ENCODE peak calls at places on chromosomes 5 and 9, in nine cellular contexts. W is SW480; E is NCI-H2171 treated with DMSO at 0.1 percent for 48 hours; Y is body of pancreas; C is GM12865; F is GM13976; B is activated naive CD4-positive, alpha-beta T cell; X is NCI-H1417; H is frontal cortex. Q is an unnamed sample.

GRCh38 chr9:5574998-5575397 is 53.9 kb upstream of the RIC1 start:
- DNase-seq in W (no peak), E (no peak), Y (no peak), C (peak), F (no peak), B (no peak), X (no peak), H (no peak), Q (no peak)

GRCh38 chr9:134887686-134888602 is 7.3 kb downstream of the FCN2 start:
- DNase-seq in W (no peak), E (no peak), Y (no peak), C (no peak), F (no peak), B (no peak), X (no peak), H (no peak), Q (no peak)

GRCh38 chr5:66848749-66849641 is 252.8 kb downstream of the MAST4 start:
- DNase-seq in W (no peak), E (no peak), Y (no peak), C (no peak), F (no peak), B (no peak), X (no peak), H (no peak), Q (no peak)

GRCh38 chr5:34684281-34684979 is 28.3 kb downstream of the RAI14 start:
- DNase-seq in W (no peak), E (peak), Y (peak), C (no peak), F (no peak), B (no peak), X (no peak), H (no peak), Q (no peak)

GRCh38 chr5:116502616-116503015 is 72.0 kb downstream of the SEMA6A start:
- DNase-seq in W (no peak), E (no peak), Y (no peak), C (no peak), F (no peak), B (no peak), X (no peak), H (no peak), Q (no peak)

GRCh38 chr9:84500218-84500617 is 159.7 kb upstream of the SLC28A3 start:
- DNase-seq in W (no peak), E (no peak), Y (no peak), C (peak), F (no peak), B (no peak), X (no peak), H (no peak), Q (no peak)

GRCh38 chr5:144418719-144419118 is 248.0 kb downstream of the KCTD16 start:
- DNase-seq in W (no peak), E (no peak), Y (no peak), C (no peak), F (no peak), B (no peak), X (no peak), H (no peak), Q (no peak)

GRCh38 chr5:43073597-43074546 is 33.8 kb upstream of the ANXA2R start:
- DNase-seq in W (peak), E (peak), Y (no peak), C (peak), F (peak), B (no peak), X (peak), H (peak), Q (peak)

GRCh38 chr5:95390812-95391492 is at the start of gene FAM81B:
- DNase-seq in W (no peak), E (no peak), Y (no peak), C (no peak), F (no peak), B (no peak), X (no peak), H (no peak), Q (no peak)

GRCh38 chr5:179154991-179155955 is 95.1 kb downstream of the ZNF354C start:
- DNase-seq in W (no peak), E (peak), Y (no peak), C (no peak), F (no peak), B (no peak), X (no peak), H (no peak), Q (peak)

GRCh38 chr5:151259931-151260330 is 6.9 kb downstream of the GM2A start:
- DNase-seq in W (no peak), E (no peak), Y (no peak), C (no peak), F (no peak), B (no peak), X (no peak), H (no peak), Q (no peak)

GRCh38 chr5:78667461-78668103 is 19.0 kb upstream of the LHFPL2 start:
- DNase-seq in W (no peak), E (no peak), Y (no peak), C (no peak), F (no peak), B (no peak), X (no peak), H (no peak), Q (no peak)

GRCh38 chr9:124593080-124594058 is 86.2 kb upstream of the NR5A1 start:
- DNase-seq in W (no peak), E (peak), Y (no peak), C (peak), F (no peak), B (no peak), X (no peak), H (no peak), Q (peak)

GRCh38 chr9:3479516-3480352 is 46.1 kb downstream of the RFX3 start:
- DNase-seq in W (no peak), E (no peak), Y (no peak), C (peak), F (no peak), B (no peak), X (no peak), H (no peak), Q (no peak)

GRCh38 chr5:100667021-100667671 is 132.0 kb downstream of the FAM174A start:
- DNase-seq in W (peak), E (no peak), Y (no peak), C (peak), F (no peak), B (no peak), X (no peak), H (no peak), Q (no peak)

GRCh38 chr5:135391123-135391868 is 7.7 kb downstream of the MACROH2A1 start:
- DNase-seq in W (no peak), E (no peak), Y (no peak), C (no peak), F (no peak), B (no peak), X (no peak), H (no peak), Q (no peak)

GRCh38 chr9:61674465-61674864 is 484.6 kb downstream of the SPATA31A7 start:
- DNase-seq in W (no peak), E (no peak), Y (no peak), C (no peak), F (peak), B (no peak), X (no peak), H (no peak), Q (no peak)

GRCh38 chr9:110047955-110048472 is 159.9 kb downstream of the C9orf152 start:
- DNase-seq in W (no peak), E (peak), Y (no peak), C (no peak), F (peak), B (no peak), X (peak), H (no peak), Q (no peak)

Q was measured in NCI-H524 treated with DMSO at 0.1 percent for 48 hours.